ENCODE peak calls at places on chromosome 9, in four cellular contexts. A, K, X and V are unnamed samples.

GRCh38 chr9:111613436-111614040 is 14.1 kb upstream of the PTGR1 start:
- DNase-seq in A (peak; percentile 62), K (no peak), X (no peak), V (no peak)

GRCh38 chr9:26244661-26245060 is 566.4 kb upstream of the TUSC1 start:
- DNase-seq in A (no peak), K (no peak), X (no peak), V (no peak)

GRCh38 chr9:113807173-113808061 is 68.7 kb upstream of the ZNF618 start:
- DNase-seq in A (peak; percentile 19), K (no peak), X (peak; percentile 81), V (peak; percentile 67)

GRCh38 chr9:114061292-114061691 is 16.8 kb downstream of the AMBP start:
- DNase-seq in A (no peak), K (no peak), X (no peak), V (no peak)

GRCh38 chr9:108889649-108890067 is 27.6 kb downstream of the ACTL7A start:
- DNase-seq in A (peak; percentile 80), K (no peak), X (no peak), V (no peak)

GRCh38 chr9:4504250-4504649 is 14.0 kb downstream of the SLC1A1 start:
- DNase-seq in A (no peak), K (no peak), X (no peak), V (no peak)

GRCh38 chr9:69861011-69861410 is 40.4 kb downstream of the CFAP95 start:
- DNase-seq in A (no peak), K (no peak), X (no peak), V (no peak)

GRCh38 chr9:136054146-136054545 is 40.9 kb downstream of the NACC2 start:
- DNase-seq in A (no peak), K (no peak), X (no peak), V (no peak)

DNA sequence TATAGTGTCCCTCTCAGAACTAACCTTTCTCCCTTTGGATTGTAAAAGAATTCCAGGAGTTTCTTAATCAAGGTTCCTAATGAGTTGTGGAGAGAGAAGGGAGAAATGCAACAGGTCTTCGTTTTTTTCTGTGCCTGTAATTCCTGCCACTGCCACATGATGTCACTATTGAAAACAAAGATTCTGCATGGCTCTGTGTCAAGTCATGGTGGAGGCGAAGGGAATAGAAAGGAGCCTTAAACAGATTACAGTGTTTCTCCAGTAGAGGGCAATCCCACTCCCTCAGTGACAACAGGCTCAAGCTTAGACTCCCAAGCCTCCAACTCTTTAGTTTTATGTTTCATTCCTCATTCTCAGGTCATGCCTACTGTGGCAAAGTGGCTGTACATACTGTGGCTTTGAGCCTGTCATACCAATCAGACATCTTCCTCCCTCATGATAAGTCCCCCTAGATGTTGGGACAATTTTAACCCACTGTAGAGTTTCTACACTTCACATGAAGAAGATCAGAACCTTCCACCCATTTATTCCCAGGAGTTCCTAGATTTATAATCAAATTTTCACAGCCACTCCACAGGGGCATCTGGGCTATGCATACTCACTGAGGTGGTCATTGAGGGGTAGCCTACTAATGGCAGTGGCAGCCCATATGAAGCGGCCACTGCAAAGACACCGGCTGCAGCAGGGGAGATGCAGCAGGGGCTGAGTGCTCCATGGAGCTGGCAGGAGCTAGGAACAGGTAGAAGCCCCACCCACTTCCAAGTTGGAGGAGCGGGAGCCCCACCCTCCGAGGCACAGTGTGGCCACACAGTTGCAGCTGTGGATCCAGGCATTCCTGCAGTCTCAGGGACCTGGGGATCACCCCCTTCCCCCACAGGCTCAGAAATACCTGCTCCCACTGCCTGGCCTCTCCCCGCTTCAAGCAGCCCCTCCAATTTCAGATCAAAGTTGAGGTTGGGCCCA is 97.4 kb upstream of the TRIM32 start:
- DNase-seq in A (peak; percentile 79), K (no peak), X (peak; percentile 76), V (peak; percentile 64)
- TF ChIP-seq ATF2 in A (no peak), K (no peak), X (no peak), V (no peak)

GRCh38 chr9:85741875-85742629 is at the start of gene AGTPBP1:
- DNase-seq in A (peak; percentile 78), K (peak; percentile 75), X (peak; percentile 87), V (peak; percentile 96)

GRCh38 chr9:85744481-85744880 is 2.7 kb upstream of the AGTPBP1 start:
- DNase-seq in A (no peak), K (no peak), X (no peak), V (no peak)

GRCh38 chr9:85745203-85745602 is 3.4 kb upstream of the AGTPBP1 start:
- DNase-seq in A (no peak), K (no peak), X (no peak), V (no peak)

GRCh38 chr9:85742630-85742928 is 825 bp upstream of the AGTPBP1 start:
- DNase-seq in A (no peak), K (no peak), X (no peak), V (no peak)

DNA sequence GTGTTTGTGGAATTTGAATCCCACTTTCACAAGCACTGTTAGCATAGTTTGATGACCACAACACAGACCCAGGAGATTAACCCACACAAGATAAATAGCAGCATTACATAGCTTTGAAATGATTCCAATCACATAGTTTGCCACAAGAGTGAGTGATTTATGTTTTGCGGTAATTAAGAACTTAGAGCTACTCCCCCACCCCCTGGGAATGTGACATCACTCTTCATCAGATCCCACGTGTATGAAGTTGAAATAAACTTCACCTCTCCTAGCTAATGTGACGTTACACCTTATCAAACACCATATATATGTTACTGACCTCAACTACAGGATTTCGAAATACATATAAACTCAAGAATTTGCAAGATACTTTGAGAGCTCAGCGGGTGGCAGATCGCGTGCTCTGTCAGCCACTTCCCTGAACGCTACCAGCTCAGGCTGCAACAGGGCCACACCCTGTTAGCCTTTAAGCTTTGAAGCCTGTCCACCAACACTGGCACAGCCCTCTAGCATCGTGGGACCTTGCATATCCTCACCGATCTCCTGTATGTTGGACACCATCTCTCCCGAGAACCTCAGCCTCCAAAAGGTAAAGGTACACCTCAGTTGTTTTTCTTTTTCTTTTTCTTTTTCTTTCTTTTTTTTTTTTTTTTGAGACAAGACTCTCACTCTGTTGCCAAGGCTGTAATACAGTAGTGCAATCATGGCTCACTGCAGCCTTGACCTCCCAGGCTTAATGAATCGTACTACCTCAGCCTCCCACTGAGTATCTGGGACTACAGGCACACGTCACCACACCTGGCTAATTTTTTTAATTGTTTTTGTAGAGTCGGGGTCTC is 1.8 kb upstream of the AGTPBP1 start:
- DNase-seq in A (peak; percentile 27), K (no peak), X (peak; percentile 11), V (no peak)
- TF ChIP-seq NR2C2 in A (no peak), K (no peak), X (no peak), V (no peak)

GRCh38 chr9:79447760-79448159 is 124.0 kb upstream of the TLE4 start:
- DNase-seq in A (no peak), K (no peak), X (no peak), V (no peak)
- TF ChIP-seq ATF2 in A (no peak), K (no peak), X (no peak), V (no peak)

GRCh38 chr9:532707-533106 is 308.8 kb upstream of the DMRT1 start:
- DNase-seq in A (no peak), K (no peak), X (no peak), V (no peak)
- TF ChIP-seq NR2C2 in A (no peak), K (no peak), X (no peak), V (no peak)

DNA sequence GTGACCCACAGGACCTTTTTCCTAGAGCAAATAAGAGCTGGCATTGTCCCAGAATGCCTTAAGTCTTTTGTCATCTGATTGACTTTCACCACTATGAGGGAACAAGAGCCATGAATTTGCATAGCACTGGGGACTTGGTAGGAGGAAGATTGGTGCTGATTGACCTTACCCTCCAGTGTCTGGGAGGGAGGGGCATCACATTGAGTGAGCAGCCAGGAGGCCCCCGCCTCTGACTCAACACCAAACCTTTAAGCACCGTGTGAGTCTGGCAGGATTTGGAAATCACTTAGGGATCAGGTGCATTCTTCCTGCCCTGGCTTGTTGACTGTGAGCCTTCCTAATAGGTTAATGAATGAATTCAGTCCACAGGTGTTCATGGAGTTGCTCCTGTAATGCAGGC is 40.7 kb downstream of the WNK2 start:
- DNase-seq in A (peak; percentile 53), K (no peak), X (no peak), V (no peak)
- TF ChIP-seq ATF2 in A (no peak), K (no peak), X (no peak), V (no peak)

GRCh38 chr9:92723299-92723625 is 41.4 kb downstream of the BICD2 start:
- DNase-seq in A (no peak), K (no peak), X (no peak), V (no peak)
- TF ChIP-seq NR2C2 in A (no peak), K (no peak), X (no peak), V (no peak)

GRCh38 chr9:23582836-23583235 is 243.2 kb downstream of the ELAVL2 start:
- DNase-seq in A (no peak), K (no peak), X (no peak), V (no peak)

GRCh38 chr9:23590601-23591000 is 235.4 kb downstream of the ELAVL2 start:
- DNase-seq in A (no peak), K (no peak), X (no peak), V (no peak)

GRCh38 chr9:23587903-23588302 is 238.1 kb downstream of the ELAVL2 start:
- DNase-seq in A (no peak), K (no peak), X (no peak), V (peak; percentile 57)

GRCh38 chr9:23586906-23587305 is 239.1 kb downstream of the ELAVL2 start:
- DNase-seq in A (no peak), K (no peak), X (no peak), V (no peak)

GRCh38 chr9:23587433-23587832 is 238.6 kb downstream of the ELAVL2 start:
- DNase-seq in A (no peak), K (no peak), X (no peak), V (no peak)
- TF ChIP-seq ATF2 in A (no peak), K (no peak), X (no peak), V (no peak)

GRCh38 chr9:127640908-127641545 is 28.9 kb downstream of the STXBP1 start:
- DNase-seq in A (no peak), K (no peak), X (no peak), V (no peak)

GRCh38 chr9:127644943-127645342 is 32.9 kb downstream of the STXBP1 start:
- DNase-seq in A (no peak), K (no peak), X (no peak), V (no peak)

GRCh38 chr9:127637322-127637847 is 25.3 kb downstream of the STXBP1 start:
- DNase-seq in A (peak; percentile 38), K (no peak), X (no peak), V (no peak)

GRCh38 chr9:127644428-127644827 is 32.4 kb downstream of the STXBP1 start:
- DNase-seq in A (no peak), K (no peak), X (no peak), V (no peak)

GRCh38 chr9:127642047-127642740 is 30.1 kb downstream of the STXBP1 start:
- DNase-seq in A (no peak), K (no peak), X (no peak), V (no peak)
- TF ChIP-seq NR2C2 in A (no peak), K (no peak), X (no peak), V (no peak)

GRCh38 chr9:133131506-133131905 is 10.5 kb upstream of the RALGDS start:
- DNase-seq in A (no peak), K (no peak), X (no peak), V (no peak)

GRCh38 chr9:133128152-133128551 is 7.1 kb upstream of the RALGDS start:
- DNase-seq in A (no peak), K (no peak), X (no peak), V (no peak)

GRCh38 chr9:133129001-133129799 is 8.2 kb upstream of the RALGDS start:
- DNase-seq in A (no peak), K (no peak), X (no peak), V (no peak)

GRCh38 chr9:133132174-133132573 is 11.1 kb upstream of the RALGDS start:
- DNase-seq in A (no peak), K (no peak), X (no peak), V (no peak)

GRCh38 chr9:133130721-133131244 is 9.7 kb upstream of the RALGDS start:
- DNase-seq in A (no peak), K (no peak), X (no peak), V (no peak)
- TF ChIP-seq ATF2 in A (no peak), K (no peak), X (no peak), V (no peak)